ENCODE peak calls at places on chromosomes 7 and 10, in nine cellular contexts. K is left lung; P is aorta; V is OCI-LY7; C is GM23338; N is tibial nerve; Q is CD8-positive, alpha-beta T cell; S is esophagus muscularis mucosa; T is kidney. Z is an unnamed sample.

GRCh38 chr10:47278152-47278473 is 21.9 kb upstream of the GDF10 start:
- DNase-seq in K (no peak), P (no peak), V (no peak), C (no peak), N (no peak), Q (no peak), S (no peak), T (no peak), Z (peak; percentile 37)

GRCh38 chr10:77463499-77463898 is 174.1 kb downstream of the KCNMA1 start:
- DNase-seq in K (no peak), P (no peak), V (no peak), C (no peak), N (no peak), Q (no peak), S (no peak), T (no peak), Z (no peak)

GRCh38 chr10:43965918-43966570 is 317.4 kb upstream of the ZNF32 start:
- DNase-seq in K (no peak), P (peak; percentile 55), V (no peak), C (no peak), N (no peak), Q (no peak), S (peak; percentile 70), T (no peak), Z (no peak)

GRCh38 chr10:68095176-68095575 is 14.1 kb upstream of the MYPN start:
- DNase-seq in K (no peak), P (no peak), V (no peak), C (no peak), N (no peak), Q (no peak), S (no peak), T (no peak), Z (no peak)

GRCh38 chr7:56046728-56047445 is 4.4 kb downstream of the PSPH start:
- DNase-seq in K (no peak), P (no peak), V (no peak), C (no peak), N (no peak), Q (no peak), S (no peak), T (no peak), Z (peak; percentile 51)

GRCh38 chr10:36171546-36171945 is 529.5 kb upstream of the FZD8 start:
- DNase-seq in K (no peak), P (no peak), V (no peak), C (peak; percentile 36), N (no peak), Q (no peak), S (no peak), T (no peak), Z (no peak)

GRCh38 chr7:37113661-37114355 is 334.9 kb downstream of the ELMO1 start:
- DNase-seq in K (no peak), P (no peak), V (no peak), C (no peak), N (no peak), Q (no peak), S (no peak), T (no peak), Z (no peak)

GRCh38 chr7:87216701-87217508 is 2.6 kb downstream of the TMEM243 start:
- DNase-seq in K (no peak), P (no peak), V (peak; percentile 92), C (no peak), N (no peak), Q (no peak), S (no peak), T (no peak), Z (peak; percentile 10)

GRCh38 chr7:43537765-43538403 is 45.0 kb upstream of the STK17A start:
- DNase-seq in K (no peak), P (no peak), V (no peak), C (no peak), N (no peak), Q (no peak), S (no peak), T (no peak), Z (no peak)

GRCh38 chr10:17850526-17850925 is 41.4 kb downstream of the MRC1 start:
- DNase-seq in K (no peak), P (no peak), V (no peak), C (peak; percentile 11), N (no peak), Q (no peak), S (no peak), T (no peak), Z (no peak)

GRCh38 chr10:22604314-22605091 is 109.9 kb downstream of the PIP4K2A start:
- DNase-seq in K (no peak), P (no peak), V (no peak), C (no peak), N (no peak), Q (no peak), S (peak; percentile 60), T (peak; percentile 62), Z (no peak)

GRCh38 chr10:22605168-22605567 is 109.2 kb downstream of the PIP4K2A start:
- DNase-seq in K (no peak), P (no peak), V (peak; percentile 48), C (no peak), N (no peak), Q (no peak), S (no peak), T (no peak), Z (no peak)

GRCh38 chr10:22606164-22606614 is 108.2 kb downstream of the PIP4K2A start:
- DNase-seq in K (peak; percentile 70), P (no peak), V (peak; percentile 86), C (no peak), N (peak; percentile 33), Q (no peak), S (no peak), T (no peak), Z (peak; percentile 52)

GRCh38 chr10:22609719-22610118 is 104.7 kb downstream of the PIP4K2A start:
- DNase-seq in K (no peak), P (no peak), V (no peak), C (no peak), N (no peak), Q (no peak), S (no peak), T (no peak), Z (no peak)

DNA sequence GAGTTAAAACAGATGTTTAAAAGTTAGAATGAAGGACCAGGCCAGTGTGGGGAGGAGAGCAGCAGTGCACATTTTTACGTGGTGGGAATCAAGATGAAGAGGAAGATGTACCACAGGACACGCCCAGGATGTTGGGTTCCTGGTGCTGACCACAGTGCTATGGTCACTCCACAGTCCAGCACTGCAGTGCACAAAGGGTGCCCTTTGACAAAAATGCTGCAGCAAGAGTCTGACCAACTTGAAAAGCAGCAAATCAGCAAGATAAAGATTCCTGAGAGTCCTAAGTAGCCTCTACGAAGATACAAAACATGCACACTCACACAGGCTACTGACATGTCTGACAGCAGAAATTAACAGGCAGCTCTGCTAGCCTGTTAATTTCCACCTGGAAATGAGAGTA is 107.1 kb downstream of the PIP4K2A start:
- DNase-seq in K (no peak), P (no peak), V (no peak), C (no peak), N (no peak), Q (no peak), S (no peak), T (no peak), Z (no peak)
- H3K4me1 ChIP-seq in K (no peaks in the 10 kb centered on the region), P (no peaks in the 10 kb centered on the region), V (peaks cover 70% of the 10 kb centered on the region), C (peaks cover 8% of the 10 kb centered on the region), N (peaks cover 31% of the 10 kb centered on the region), Q (peaks cover 86% of the 10 kb centered on the region), S (peaks cover 16% of the 10 kb centered on the region), T (peaks cover 3% of the 10 kb centered on the region), Z (peaks cover 12% of the 10 kb centered on the region)

GRCh38 chr7:102181517-102181916 is 105.2 kb upstream of the SH2B2 start:
- DNase-seq in K (no peak), P (no peak), V (no peak), C (no peak), N (no peak), Q (no peak), S (no peak), T (no peak), Z (no peak)
- H3K36me3 ChIP-seq in K (peaks cover 90% of the 10 kb centered on the region), P (no peaks in the 10 kb centered on the region), V (peaks cover 97% of the 10 kb centered on the region), C (peaks cover 5% of the 10 kb centered on the region), N (no peaks in the 10 kb centered on the region), Q (no peaks in the 10 kb centered on the region), S (peaks cover 24% of the 10 kb centered on the region), T (peaks cover 11% of the 10 kb centered on the region), Z (peaks cover 9% of the 10 kb centered on the region)

GRCh38 chr7:5694221-5694754 is 87.2 kb downstream of the RNF216 start:
- DNase-seq in K (no peak), P (no peak), V (no peak), C (no peak), N (no peak), Q (no peak), S (no peak), T (no peak), Z (no peak)
- H3K4me1 ChIP-seq in K (peaks cover 70% of the 10 kb centered on the region), P (peaks cover 5% of the 10 kb centered on the region), V (peaks cover 42% of the 10 kb centered on the region), C (peaks cover 4% of the 10 kb centered on the region), N (peaks cover 100% of the 10 kb centered on the region), Q (peaks cover 96% of the 10 kb centered on the region), S (peaks cover 100% of the 10 kb centered on the region), T (peaks cover 75% of the 10 kb centered on the region), Z (peaks cover 9% of the 10 kb centered on the region)

GRCh38 chr7:99560834-99561734 is 2.6 kb downstream of the ZNF655 start:
- DNase-seq in K (no peak), P (no peak), V (no peak), C (no peak), N (no peak), Q (no peak), S (no peak), T (no peak), Z (no peak)
- H3K36me3 ChIP-seq in K (peaks cover 62% of the 10 kb centered on the region), P (peaks cover 3% of the 10 kb centered on the region), V (peaks cover 75% of the 10 kb centered on the region), C (peaks cover 35% of the 10 kb centered on the region), N (peaks cover 14% of the 10 kb centered on the region), Q (peaks cover 43% of the 10 kb centered on the region), S (peaks cover 53% of the 10 kb centered on the region), T (peaks cover 33% of the 10 kb centered on the region), Z (peaks cover 19% of the 10 kb centered on the region)

GRCh38 chr10:103925591-103925990 is 7.6 kb upstream of the STN1 start:
- DNase-seq in K (no peak), P (no peak), V (no peak), C (no peak), N (no peak), Q (no peak), S (peak; percentile 42), T (no peak), Z (no peak)
- H3K4me1 ChIP-seq in K (peaks cover 3% of the 10 kb centered on the region), P (no peaks in the 10 kb centered on the region), V (no peaks in the 10 kb centered on the region), C (peaks cover 17% of the 10 kb centered on the region), N (no peaks in the 10 kb centered on the region), Q (peaks cover 6% of the 10 kb centered on the region), S (no peaks in the 10 kb centered on the region), T (peaks cover 2% of the 10 kb centered on the region), Z (no peaks in the 10 kb centered on the region)